ENCODE peak calls at places on chromosomes 3 and 15, in eight cellular contexts. T is cardiac fibroblast, U is Calu3, V is WTC11, N is lung, Q is glutamatergic neuron, D is epithelial cell of proximal tubule, B is AG10803. O is an unnamed sample.
A peak's percentile ranks its signal among the peaks of the same experiment; 100 is the strongest.

GRCh38 chr3:38354588-38355344 is 8.2 kb downstream of the XYLB start:
- DNase-seq in B (peak; percentile 62), N (no peak), D (no peak), U (no peak), V (no peak), Q (no peak), T (peak; percentile 73), O (no peak)

GRCh38 chr3:188687389-188687788 is 484.4 kb upstream of the TPRG1 start:
- DNase-seq in D (peak; percentile 96), V (peak; percentile 23), Q (no peak), T (peak; percentile 44), B (peak; percentile 71), U (no peak), N (no peak), O (peak; percentile 44)

GRCh38 chr3:188303823-188304222 is 149.9 kb downstream of the LPP start:
- DNase-seq in T (no peak), D (no peak), Q (no peak), V (no peak), U (no peak), N (no peak), B (no peak), O (no peak)

GRCh38 chr15:28984421-28985375 is 98.9 kb downstream of the APBA2 start:
- DNase-seq in T (peak; percentile 60), V (no peak), B (peak; percentile 14), N (no peak), D (no peak), Q (peak; percentile 67), U (no peak), O (no peak)

GRCh38 chr15:39202641-39203040 is 378.2 kb upstream of the THBS1 start:
- DNase-seq in B (peak; percentile 63), N (no peak), U (no peak), Q (no peak), T (peak; percentile 28), V (no peak), D (no peak), O (peak; percentile 62)

GRCh38 chr15:57297163-57297593 is 79.1 kb upstream of the CGNL1 start:
- DNase-seq in D (no peak), B (no peak), V (no peak), Q (no peak), U (no peak), N (peak; percentile 9), T (no peak), O (no peak)

GRCh38 chr15:70327328-70328136 is 229.8 kb upstream of the TLE3 start:
- DNase-seq in V (no peak), Q (no peak), U (no peak), T (peak; percentile 81), D (no peak), N (no peak), B (peak; percentile 96), O (no peak)

GRCh38 chr3:130967281-130967680 is 59.3 kb downstream of the ASTE1 start:
- DNase-seq in N (no peak), T (no peak), V (no peak), Q (no peak), B (no peak), U (no peak), D (no peak), O (no peak)

GRCh38 chr3:71228156-71228885 is 355.2 kb downstream of the FOXP1 start:
- DNase-seq in D (no peak), V (no peak), B (no peak), N (no peak), Q (no peak), T (no peak), U (no peak), O (no peak)

GRCh38 chr15:80068578-80068977 is 9.1 kb downstream of the ZFAND6 start:
- DNase-seq in V (no peak), N (no peak), Q (no peak), T (no peak), D (no peak), B (peak; percentile 81), U (no peak), O (no peak)

GRCh38 chr3:196471551-196471950 is 32.0 kb downstream of the RNF168 start:
- DNase-seq in Q (no peak), V (no peak), B (peak; percentile 48), U (no peak), D (no peak), N (no peak), T (no peak), O (no peak)

GRCh38 chr15:90904746-90905145 is 1.6 kb downstream of the MAN2A2 start:
- DNase-seq in D (no peak), U (no peak), T (no peak), Q (no peak), N (no peak), V (no peak), B (no peak), O (no peak)

GRCh38 chr15:90905306-90906180 is 2.4 kb downstream of the MAN2A2 start:
- DNase-seq in D (no peak), T (no peak), V (no peak), U (no peak), N (no peak), B (no peak), Q (no peak), O (no peak)

GRCh38 chr15:90902656-90902995 is 476 bp upstream of the MAN2A2 start:
- DNase-seq in U (no peak), B (no peak), T (no peak), V (no peak), D (no peak), N (no peak), Q (no peak), O (no peak)

GRCh38 chr15:90902996-90903732 is at the start of gene MAN2A2:
- DNase-seq in U (peak; percentile 59), D (no peak), Q (peak; percentile 59), T (peak; percentile 28), N (peak; percentile 85), B (peak; percentile 27), V (peak; percentile 65), O (no peak)

GRCh38 chr15:90903733-90904536 is 833 bp downstream of the MAN2A2 start:
- DNase-seq in B (no peak), T (no peak), V (peak; percentile 58), U (peak; percentile 44), D (no peak), Q (no peak), N (no peak), O (no peak)
- TF ChIP-seq CTCF in B (no peak), T (no peak), V (no peak), U (no peak), D (peak; percentile 20), Q (no peak), N (no peak), O (no peak)

GRCh38 chr3:42501321-42501680 is 1.1 kb upstream of the VIPR1 start:
- DNase-seq in N (no peak), T (no peak), B (no peak), U (no peak), V (peak; percentile 57), Q (peak; percentile 47), D (no peak), O (no peak)

GRCh38 chr3:42503251-42503924 is 945 bp downstream of the VIPR1 start:
- DNase-seq in D (no peak), V (no peak), Q (peak; percentile 1), T (no peak), U (no peak), B (no peak), N (no peak), O (no peak)

GRCh38 chr3:42502429-42503250 is at the start of gene VIPR1:
- DNase-seq in U (peak; percentile 97), B (no peak), N (peak; percentile 87), Q (peak; percentile 62), V (peak; percentile 95), T (peak; percentile 53), D (no peak), O (peak; percentile 77)

GRCh38 chr3:42500909-42501308 is 1.5 kb upstream of the VIPR1 start:
- DNase-seq in B (no peak), N (no peak), V (no peak), Q (peak; percentile 7), U (no peak), D (no peak), T (no peak), O (no peak)

DNA sequence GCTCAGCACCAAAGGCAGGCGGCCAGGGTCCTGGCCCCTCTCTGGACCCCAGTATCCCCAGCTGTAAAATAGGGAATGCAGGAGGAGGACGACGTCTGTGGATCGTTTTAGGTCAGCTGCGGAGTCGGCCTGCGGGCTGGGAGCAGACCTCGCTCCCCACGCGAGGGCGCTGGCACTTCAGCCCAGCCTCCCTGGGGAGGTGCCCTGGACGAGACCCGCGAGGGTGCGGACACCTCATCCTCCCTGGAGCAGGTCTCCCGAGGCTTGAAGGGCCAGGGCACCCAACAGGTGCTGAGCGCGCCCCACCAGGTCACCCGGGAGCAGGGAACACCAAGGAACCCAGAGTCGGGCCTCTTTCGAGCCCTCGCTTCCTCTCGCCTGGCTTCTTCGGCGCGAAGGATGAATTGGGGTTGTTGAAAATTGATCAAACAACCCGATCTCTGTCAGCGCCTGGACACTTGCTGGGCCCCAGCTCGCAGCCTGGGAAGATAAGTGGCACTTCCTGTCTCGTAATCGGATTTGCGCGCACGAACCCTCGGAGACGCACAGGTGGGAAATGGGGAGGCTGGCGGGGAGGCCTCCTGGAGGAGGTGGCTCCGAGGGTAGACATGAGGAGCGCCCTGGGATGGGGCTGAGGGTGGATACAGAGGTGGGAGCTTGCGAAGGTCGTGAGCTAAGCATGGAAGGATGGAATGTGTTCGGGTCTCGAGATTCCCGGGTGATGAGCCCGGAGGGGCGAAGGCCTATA is 588 bp upstream of the VIPR1 start:
- DNase-seq in B (no peak), Q (peak; percentile 57), D (no peak), U (peak; percentile 79), V (peak; percentile 53), N (peak; percentile 58), T (peak; percentile 42), O (no peak)
- TF ChIP-seq CTCF in B (peak; percentile 34), Q (no peak), D (peak; percentile 56), U (peak; percentile 22), V (no peak), N (peak; percentile 73), T (peak; percentile 40), O (no peak)

GRCh38 chr3:111338059-111338698 is 203.8 kb upstream of the CD96 start:
- DNase-seq in U (peak; percentile 69), B (peak; percentile 78), N (peak; percentile 61), Q (peak; percentile 72), D (peak; percentile 31), T (peak; percentile 90), V (peak; percentile 62), O (no peak)
- TF ChIP-seq CTCF in U (peak; percentile 47), B (peak; percentile 90), N (peak; percentile 41), Q (peak; percentile 52), D (peak; percentile 92), T (peak; percentile 83), V (peak; percentile 50), O (peak; percentile 90)

DNA sequence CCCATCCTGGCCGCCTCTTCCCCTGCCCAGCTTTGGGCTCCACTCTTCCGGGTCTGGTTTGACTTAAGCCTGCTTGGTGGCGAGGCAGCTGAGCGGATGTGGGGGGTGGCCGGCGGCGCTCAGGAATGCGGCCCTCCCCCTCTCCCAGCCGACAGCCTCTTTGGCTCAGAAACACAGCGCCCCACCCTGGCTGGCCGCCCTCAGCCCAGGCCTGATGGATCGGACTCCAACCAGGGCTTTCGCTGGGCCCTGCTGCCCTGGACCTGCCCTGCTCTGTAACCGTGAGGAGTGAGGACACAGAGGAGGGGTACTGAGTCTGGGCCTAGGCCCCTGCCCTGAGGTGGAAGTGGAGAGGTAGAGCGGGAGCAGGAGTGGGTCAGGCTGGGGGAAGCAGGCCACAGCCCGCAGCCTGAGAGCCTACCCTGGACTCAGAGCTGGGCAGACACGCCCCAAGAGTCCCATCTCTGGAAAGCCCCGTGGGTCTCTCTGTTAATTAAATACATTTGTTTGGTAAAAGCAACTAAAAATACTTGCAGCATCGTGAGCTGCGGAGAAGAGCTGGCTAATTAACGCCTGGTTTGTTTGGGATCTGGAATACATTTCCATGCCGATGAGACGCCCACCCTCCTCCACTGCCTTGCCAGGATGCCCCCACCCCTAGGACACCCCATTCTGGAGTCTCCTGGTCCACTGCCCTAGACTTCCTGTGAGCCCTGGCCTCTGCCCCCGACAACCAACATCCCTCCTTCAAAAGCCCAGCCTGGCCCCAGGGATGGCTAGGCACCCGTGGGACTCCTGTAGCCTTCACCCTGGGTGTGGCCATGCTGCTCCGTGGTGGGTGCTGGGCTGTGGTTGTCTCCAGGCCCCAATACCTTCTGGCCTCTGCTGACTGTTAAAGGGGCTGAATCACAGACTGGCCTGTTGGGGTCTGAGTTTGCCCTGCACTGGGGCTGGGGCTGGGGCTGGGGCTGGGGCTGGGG is 19.6 kb downstream of the PLXNA1 start:
- DNase-seq in V (peak; percentile 91), B (peak; percentile 96), U (peak; percentile 82), N (peak; percentile 89), D (no peak), Q (peak; percentile 61), T (peak; percentile 95), O (no peak)
- TF ChIP-seq CTCF in V (no peak), B (peak; percentile 47), U (peak; percentile 30), N (peak; percentile 23), D (peak; percentile 61), Q (no peak), T (peak; percentile 47), O (no peak)